ENCODE peak calls at places on chromosomes 4 and X, in six cellular contexts. One of them, this sample, is unnamed.
A peak's percentile ranks its signal among the peaks of the same experiment; 100 is the strongest.

GRCh38 chr4:2570551-2571222 is 34.2 kb downstream of the FAM193A start:
- DNase-seq in IMR-90: no peak
- DNase-seq in HCT116: no peak
- DNase-seq in breast epithelium: no peak
- DNase-seq in transverse colon: no peak
- DNase-seq in endothelial cell of umbilical vein: peak; percentile 17
- DNase-seq in this sample: no peak

GRCh38 chr4:56435748-56436442 is at the start of gene PAICS:
- DNase-seq in IMR-90: peak; percentile 92
- DNase-seq in HCT116: peak; percentile 84
- DNase-seq in breast epithelium: peak; percentile 87
- DNase-seq in transverse colon: peak; percentile 95
- DNase-seq in endothelial cell of umbilical vein: peak; percentile 97
- DNase-seq in this sample: peak; percentile 83

GRCh38 chr4:176307591-176307920 is 12.2 kb upstream of the SPCS3 start:
- DNase-seq in IMR-90: no peak
- DNase-seq in HCT116: no peak
- DNase-seq in breast epithelium: no peak
- DNase-seq in transverse colon: no peak
- DNase-seq in endothelial cell of umbilical vein: no peak
- DNase-seq in this sample: no peak

GRCh38 chr4:88283661-88284377 is 542 bp downstream of the PPM1K start:
- DNase-seq in IMR-90: peak; percentile 50
- DNase-seq in HCT116: peak; percentile 12
- DNase-seq in breast epithelium: peak; percentile 54
- DNase-seq in transverse colon: peak; percentile 61
- DNase-seq in endothelial cell of umbilical vein: peak; percentile 67
- DNase-seq in this sample: no peak

GRCh38 chr4:136713140-136713539 is 819.2 kb downstream of the PCDH18 start:
- DNase-seq in IMR-90: peak; percentile 66
- DNase-seq in HCT116: no peak
- DNase-seq in breast epithelium: no peak
- DNase-seq in transverse colon: no peak
- DNase-seq in endothelial cell of umbilical vein: peak; percentile 58
- DNase-seq in this sample: no peak

GRCh38 chr4:125013891-125014290 is 300.9 kb upstream of the FAT4 start:
- DNase-seq in IMR-90: peak; percentile 28
- DNase-seq in HCT116: no peak
- DNase-seq in breast epithelium: no peak
- DNase-seq in transverse colon: no peak
- DNase-seq in endothelial cell of umbilical vein: no peak
- DNase-seq in this sample: peak; percentile 45

GRCh38 chrX:74133156-74133796 is 170.7 kb upstream of the ZCCHC13 start:
- DNase-seq in IMR-90: peak; percentile 80
- DNase-seq in HCT116: peak; percentile 10
- DNase-seq in breast epithelium: no peak
- DNase-seq in transverse colon: no peak
- DNase-seq in endothelial cell of umbilical vein: peak; percentile 39
- DNase-seq in this sample: peak; percentile 42

GRCh38 chrX:14056201-14056600 is 26.5 kb upstream of the GEMIN8 start:
- DNase-seq in IMR-90: peak; percentile 2
- DNase-seq in HCT116: no peak
- DNase-seq in breast epithelium: no peak
- DNase-seq in transverse colon: no peak
- DNase-seq in endothelial cell of umbilical vein: no peak
- DNase-seq in this sample: no peak

GRCh38 chr4:138897818-138898226 is 117.8 kb upstream of the NOCT start:
- DNase-seq in IMR-90: peak; percentile 94
- DNase-seq in HCT116: no peak
- DNase-seq in breast epithelium: no peak
- DNase-seq in transverse colon: no peak
- DNase-seq in endothelial cell of umbilical vein: no peak
- DNase-seq in this sample: peak; percentile 70

GRCh38 chrX:142873214-142873613 is 152.5 kb upstream of the SPANXN4 start:
- DNase-seq in IMR-90: no peak
- DNase-seq in HCT116: no peak
- DNase-seq in breast epithelium: no peak
- DNase-seq in transverse colon: no peak
- DNase-seq in endothelial cell of umbilical vein: no peak
- DNase-seq in this sample: peak; percentile 1

GRCh38 chrX:123171781-123172180 is 12.3 kb upstream of the GRIA3 start:
- DNase-seq in IMR-90: no peak
- DNase-seq in HCT116: no peak
- DNase-seq in breast epithelium: no peak
- DNase-seq in transverse colon: no peak
- DNase-seq in endothelial cell of umbilical vein: peak; percentile 41
- DNase-seq in this sample: peak; percentile 77

GRCh38 chr4:184745747-184746531 is 12.0 kb upstream of the CENPU start:
- DNase-seq in IMR-90: peak; percentile 76
- DNase-seq in HCT116: peak; percentile 29
- DNase-seq in breast epithelium: peak; percentile 75
- DNase-seq in transverse colon: peak; percentile 78
- DNase-seq in endothelial cell of umbilical vein: peak; percentile 76
- DNase-seq in this sample: peak; percentile 74

GRCh38 chr4:151783867-151784266 is 23.1 kb upstream of the GATB start:
- DNase-seq in IMR-90: no peak
- DNase-seq in HCT116: no peak
- DNase-seq in breast epithelium: no peak
- DNase-seq in transverse colon: no peak
- DNase-seq in endothelial cell of umbilical vein: no peak
- DNase-seq in this sample: no peak

GRCh38 chr4:60989141-60989540 is 211.0 kb upstream of the ADGRL3 start:
- DNase-seq in IMR-90: no peak
- DNase-seq in HCT116: no peak
- DNase-seq in breast epithelium: no peak
- DNase-seq in transverse colon: no peak
- DNase-seq in endothelial cell of umbilical vein: no peak
- DNase-seq in this sample: peak; percentile 65

GRCh38 chr4:15682340-15682725 is 706 bp downstream of the FAM200B start:
- DNase-seq in IMR-90: no peak
- DNase-seq in HCT116: no peak
- DNase-seq in breast epithelium: no peak
- DNase-seq in transverse colon: no peak
- DNase-seq in endothelial cell of umbilical vein: peak; percentile 63
- DNase-seq in this sample: peak; percentile 44

GRCh38 chr4:17055788-17056187 is 157.3 kb upstream of the LDB2 start:
- DNase-seq in IMR-90: peak; percentile 97
- DNase-seq in HCT116: no peak
- DNase-seq in breast epithelium: no peak
- DNase-seq in transverse colon: no peak
- DNase-seq in endothelial cell of umbilical vein: peak; percentile 14
- DNase-seq in this sample: peak; percentile 91

GRCh38 chr4:98556451-98556850 is 102.0 kb downstream of the TSPAN5 start:
- DNase-seq in IMR-90: no peak
- DNase-seq in HCT116: no peak
- DNase-seq in breast epithelium: no peak
- DNase-seq in transverse colon: no peak
- DNase-seq in endothelial cell of umbilical vein: no peak
- DNase-seq in this sample: no peak

GRCh38 chr4:76752911-76753494 is 144.9 kb downstream of the SOWAHB start:
- DNase-seq in IMR-90: peak; percentile 100
- DNase-seq in HCT116: peak; percentile 64
- DNase-seq in breast epithelium: no peak
- DNase-seq in transverse colon: no peak
- DNase-seq in endothelial cell of umbilical vein: peak; percentile 85
- DNase-seq in this sample: peak; percentile 93

GRCh38 chrX:132957211-132958085 is 981 bp downstream of the HS6ST2 start:
- DNase-seq in IMR-90: no peak
- DNase-seq in HCT116: no peak
- DNase-seq in breast epithelium: no peak
- DNase-seq in transverse colon: peak; percentile 9
- DNase-seq in endothelial cell of umbilical vein: peak; percentile 6
- DNase-seq in this sample: peak; percentile 27

GRCh38 chr4:165443276-165443675 is 64.5 kb downstream of the CPE start:
- DNase-seq in IMR-90: no peak
- DNase-seq in HCT116: no peak
- DNase-seq in breast epithelium: no peak
- DNase-seq in transverse colon: no peak
- DNase-seq in endothelial cell of umbilical vein: no peak
- DNase-seq in this sample: no peak

GRCh38 chr4:184762100-184762499 is 28.2 kb upstream of the CENPU start:
- DNase-seq in IMR-90: no peak
- DNase-seq in HCT116: no peak
- DNase-seq in breast epithelium: no peak
- DNase-seq in transverse colon: no peak
- DNase-seq in endothelial cell of umbilical vein: no peak
- DNase-seq in this sample: no peak

GRCh38 chr4:173181769-173182374 is 13.3 kb downstream of the GALNT7 start:
- DNase-seq in IMR-90: peak; percentile 80
- DNase-seq in HCT116: peak; percentile 75
- DNase-seq in breast epithelium: no peak
- DNase-seq in transverse colon: no peak
- DNase-seq in endothelial cell of umbilical vein: peak; percentile 88
- DNase-seq in this sample: peak; percentile 88

GRCh38 chr4:30208731-30209435 is 511.3 kb upstream of the PCDH7 start:
- DNase-seq in IMR-90: peak; percentile 18
- DNase-seq in HCT116: peak; percentile 36
- DNase-seq in breast epithelium: no peak
- DNase-seq in transverse colon: no peak
- DNase-seq in endothelial cell of umbilical vein: no peak
- DNase-seq in this sample: peak; percentile 91

GRCh38 chrX:103628386-103629290 is at the start of gene TCEAL1:
- DNase-seq in IMR-90: peak; percentile 27
- DNase-seq in HCT116: no peak
- DNase-seq in breast epithelium: peak; percentile 56
- DNase-seq in transverse colon: peak; percentile 74
- DNase-seq in endothelial cell of umbilical vein: peak; percentile 62
- DNase-seq in this sample: no peak

GRCh38 chr4:122758033-122758432 is 25.5 kb downstream of the BBS12 start:
- DNase-seq in IMR-90: peak; percentile 51
- DNase-seq in HCT116: peak; percentile 28
- DNase-seq in breast epithelium: no peak
- DNase-seq in transverse colon: peak; percentile 29
- DNase-seq in endothelial cell of umbilical vein: peak; percentile 65
- DNase-seq in this sample: peak; percentile 31

GRCh38 chrX:46910415-46910814 is 1.8 kb upstream of the JADE3 start:
- DNase-seq in IMR-90: no peak
- DNase-seq in HCT116: no peak
- DNase-seq in breast epithelium: no peak
- DNase-seq in transverse colon: no peak
- DNase-seq in endothelial cell of umbilical vein: no peak
- DNase-seq in this sample: no peak

GRCh38 chr4:37958932-37959331 is 1.3 kb upstream of the PTTG2 start:
- DNase-seq in IMR-90: no peak
- DNase-seq in HCT116: no peak
- DNase-seq in breast epithelium: no peak
- DNase-seq in transverse colon: no peak
- DNase-seq in endothelial cell of umbilical vein: no peak
- DNase-seq in this sample: no peak
- TF ChIP-seq CTCF in IMR-90: no peak
- TF ChIP-seq CTCF in HCT116: no peak
- TF ChIP-seq CTCF in breast epithelium: no peak
- TF ChIP-seq CTCF in transverse colon: no peak
- TF ChIP-seq CTCF in endothelial cell of umbilical vein: no peak
- TF ChIP-seq CTCF in this sample: no peak

GRCh38 chr4:147837854-147838253 is 106.0 kb downstream of the ARHGAP10 start:
- DNase-seq in IMR-90: no peak
- DNase-seq in HCT116: no peak
- DNase-seq in breast epithelium: no peak
- DNase-seq in transverse colon: no peak
- DNase-seq in endothelial cell of umbilical vein: no peak
- DNase-seq in this sample: no peak
- H3K4me3 ChIP-seq in IMR-90: no peak overlapping the region
- H3K4me3 ChIP-seq in HCT116: no peak overlapping the region
- H3K4me3 ChIP-seq in breast epithelium: no peak overlapping the region
- H3K4me3 ChIP-seq in transverse colon: no peak overlapping the region
- H3K4me3 ChIP-seq in endothelial cell of umbilical vein: no peak overlapping the region
- H3K4me3 ChIP-seq in this sample: no peak overlapping the region

DNA sequence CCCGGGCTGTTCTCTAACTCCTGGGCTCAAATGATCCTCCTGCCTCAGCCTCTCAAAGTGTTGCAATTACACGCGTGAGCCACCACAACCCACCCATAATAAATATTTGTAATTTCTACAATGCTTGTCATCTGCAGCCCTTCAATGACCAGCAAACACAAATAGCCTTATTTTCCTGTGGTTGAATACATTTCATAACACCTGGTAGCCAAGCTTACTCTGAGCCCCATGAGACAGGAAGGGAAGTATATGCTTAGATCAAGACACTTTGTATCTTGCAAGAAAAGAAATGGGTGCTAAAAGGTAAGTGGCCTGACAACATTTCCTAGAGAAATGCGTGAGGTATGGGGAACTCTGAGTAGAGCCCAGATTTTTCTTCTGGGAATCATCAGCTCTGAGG is 56.9 kb upstream of the PDGFRA start:
- DNase-seq in IMR-90: no peak
- DNase-seq in HCT116: no peak
- DNase-seq in breast epithelium: no peak
- DNase-seq in transverse colon: no peak
- DNase-seq in endothelial cell of umbilical vein: no peak
- DNase-seq in this sample: no peak
- H3K27me3 ChIP-seq in IMR-90: no peaks in the 10 kb centered on the region
- H3K27me3 ChIP-seq in HCT116: no peaks in the 10 kb centered on the region
- H3K27me3 ChIP-seq in breast epithelium: no peaks in the 10 kb centered on the region
- H3K27me3 ChIP-seq in transverse colon: no peaks in the 10 kb centered on the region
- H3K27me3 ChIP-seq in endothelial cell of umbilical vein: peaks cover 2% of the 10 kb centered on the region
- H3K27me3 ChIP-seq in this sample: no peaks in the 10 kb centered on the region

GRCh38 chrX:141467442-141467841 is 117.1 kb downstream of the SPANXA1 start:
- DNase-seq in IMR-90: peak; percentile 6
- DNase-seq in HCT116: no peak
- DNase-seq in breast epithelium: no peak
- DNase-seq in transverse colon: no peak
- DNase-seq in endothelial cell of umbilical vein: peak; percentile 2
- DNase-seq in this sample: peak; percentile 1
- TF ChIP-seq CTCF in IMR-90: no peak
- TF ChIP-seq CTCF in HCT116: no peak
- TF ChIP-seq CTCF in breast epithelium: no peak
- TF ChIP-seq CTCF in transverse colon: no peak
- TF ChIP-seq CTCF in endothelial cell of umbilical vein: no peak
- TF ChIP-seq CTCF in this sample: no peak

GRCh38 chr4:113781439-113782040 is 20.0 kb upstream of the CAMK2D start:
- DNase-seq in IMR-90: peak; percentile 55
- DNase-seq in HCT116: no peak
- DNase-seq in breast epithelium: no peak
- DNase-seq in transverse colon: no peak
- DNase-seq in endothelial cell of umbilical vein: peak; percentile 58
- DNase-seq in this sample: peak; percentile 56
- H3K4me3 ChIP-seq in IMR-90: no peak overlapping the region
- H3K4me3 ChIP-seq in HCT116: no peak overlapping the region
- H3K4me3 ChIP-seq in breast epithelium: no peak overlapping the region
- H3K4me3 ChIP-seq in transverse colon: no peak overlapping the region
- H3K4me3 ChIP-seq in endothelial cell of umbilical vein: no peak overlapping the region
- H3K4me3 ChIP-seq in this sample: no peak overlapping the region

DNA sequence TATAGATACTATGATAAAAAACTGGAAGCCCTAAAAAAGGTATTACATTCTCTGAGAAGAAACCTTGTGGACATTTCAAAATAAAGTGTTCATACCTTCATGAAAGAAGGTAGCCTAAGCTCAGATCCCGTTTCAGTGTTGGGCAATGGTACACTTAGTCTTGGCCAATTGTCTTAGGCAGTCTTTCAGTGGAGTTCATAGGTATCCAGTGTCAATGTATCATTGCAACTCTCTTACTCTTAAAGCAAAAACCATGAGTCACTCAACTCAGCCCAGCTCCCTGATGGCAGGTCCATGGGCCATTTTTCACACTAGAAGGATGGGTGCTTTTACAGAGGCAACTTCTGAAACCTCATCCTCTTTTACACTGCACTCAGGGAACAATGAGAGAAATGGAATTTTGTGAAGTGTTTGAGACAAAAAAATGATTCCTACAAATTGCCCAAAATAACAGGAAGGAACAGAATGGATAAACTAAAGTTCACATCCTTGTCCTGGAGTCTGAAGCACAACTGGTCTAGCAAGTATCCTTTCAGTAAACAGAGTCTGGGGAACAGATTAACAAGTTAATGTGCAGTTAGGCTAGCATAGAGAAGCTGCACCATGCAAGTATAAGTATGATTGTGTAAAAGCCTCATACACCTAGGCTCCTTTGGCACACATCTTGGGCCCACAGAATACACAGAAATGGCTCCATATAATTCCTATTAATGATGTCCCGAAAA is 7.0 kb upstream of the ZNF827 start:
- DNase-seq in IMR-90: peak; percentile 37
- DNase-seq in HCT116: no peak
- DNase-seq in breast epithelium: no peak
- DNase-seq in transverse colon: no peak
- DNase-seq in endothelial cell of umbilical vein: no peak
- DNase-seq in this sample: peak; percentile 90
- H3K27me3 ChIP-seq in IMR-90: peaks cover 4% of the 10 kb centered on the region
- H3K27me3 ChIP-seq in HCT116: no peaks in the 10 kb centered on the region
- H3K27me3 ChIP-seq in breast epithelium: no peaks in the 10 kb centered on the region
- H3K27me3 ChIP-seq in transverse colon: no peaks in the 10 kb centered on the region
- H3K27me3 ChIP-seq in endothelial cell of umbilical vein: no peaks in the 10 kb centered on the region
- H3K27me3 ChIP-seq in this sample: no peaks in the 10 kb centered on the region